ENCODE peak calls at places on chromosomes 4 and X, in six cellular contexts. One of them, this sample, is unnamed.

GRCh38 chr4:152045781-152046571 is 285.2 kb upstream of the GATB start:
- DNase-seq in HFFc6: no peak
- DNase-seq in progenitor cell of endocrine pancreas: peak
- DNase-seq in BJ: no peak
- DNase-seq in NCI-H1930: no peak
- DNase-seq in cardiac fibroblast: peak
- DNase-seq in this sample: peak

GRCh38 chr4:139736257-139736626 is 70.6 kb downstream of the MGST2 start:
- DNase-seq in HFFc6: no peak
- DNase-seq in progenitor cell of endocrine pancreas: no peak
- DNase-seq in BJ: no peak
- DNase-seq in NCI-H1930: no peak
- DNase-seq in cardiac fibroblast: no peak
- DNase-seq in this sample: peak

GRCh38 chrX:7346021-7346420 is 198.1 kb upstream of the PUDP start:
- DNase-seq in HFFc6: peak
- DNase-seq in progenitor cell of endocrine pancreas: no peak
- DNase-seq in BJ: no peak
- DNase-seq in NCI-H1930: no peak
- DNase-seq in cardiac fibroblast: no peak
- DNase-seq in this sample: no peak

GRCh38 chr4:74449571-74450297 is 4.8 kb downstream of the AREG start:
- DNase-seq in HFFc6: peak
- DNase-seq in progenitor cell of endocrine pancreas: no peak
- DNase-seq in BJ: no peak
- DNase-seq in NCI-H1930: no peak
- DNase-seq in cardiac fibroblast: no peak
- DNase-seq in this sample: no peak

GRCh38 chr4:20544645-20545044 is 155.6 kb upstream of the PACRGL start:
- DNase-seq in HFFc6: peak
- DNase-seq in progenitor cell of endocrine pancreas: no peak
- DNase-seq in BJ: no peak
- DNase-seq in NCI-H1930: no peak
- DNase-seq in cardiac fibroblast: peak
- DNase-seq in this sample: peak

GRCh38 chrX:8988456-8988855 is 45.5 kb downstream of the FAM9B start:
- DNase-seq in HFFc6: peak
- DNase-seq in progenitor cell of endocrine pancreas: no peak
- DNase-seq in BJ: peak
- DNase-seq in NCI-H1930: no peak
- DNase-seq in cardiac fibroblast: peak
- DNase-seq in this sample: no peak

GRCh38 chr4:74114234-74114633 is 15.2 kb upstream of the CXCL2 start:
- DNase-seq in HFFc6: peak
- DNase-seq in progenitor cell of endocrine pancreas: no peak
- DNase-seq in BJ: peak
- DNase-seq in NCI-H1930: no peak
- DNase-seq in cardiac fibroblast: peak
- DNase-seq in this sample: peak

GRCh38 chrX:53717205-53717604 is 30.7 kb upstream of the HUWE1 start:
- DNase-seq in HFFc6: no peak
- DNase-seq in progenitor cell of endocrine pancreas: no peak
- DNase-seq in BJ: no peak
- DNase-seq in NCI-H1930: no peak
- DNase-seq in cardiac fibroblast: no peak
- DNase-seq in this sample: no peak

GRCh38 chr4:26238782-26239647 is 81.8 kb upstream of the RBPJ start:
- DNase-seq in HFFc6: peak
- DNase-seq in progenitor cell of endocrine pancreas: no peak
- DNase-seq in BJ: no peak
- DNase-seq in NCI-H1930: peak
- DNase-seq in cardiac fibroblast: peak
- DNase-seq in this sample: no peak

GRCh38 chr4:140330311-140330900 is 43.0 kb upstream of the SCOC start:
- DNase-seq in HFFc6: peak
- DNase-seq in progenitor cell of endocrine pancreas: no peak
- DNase-seq in BJ: no peak
- DNase-seq in NCI-H1930: no peak
- DNase-seq in cardiac fibroblast: peak
- DNase-seq in this sample: peak

GRCh38 chr4:7160951-7161440 is 31.3 kb upstream of the SORCS2 start:
- DNase-seq in HFFc6: no peak
- DNase-seq in progenitor cell of endocrine pancreas: no peak
- DNase-seq in BJ: no peak
- DNase-seq in NCI-H1930: no peak
- DNase-seq in cardiac fibroblast: no peak
- DNase-seq in this sample: no peak

GRCh38 chr4:21011106-21011505 is 310.8 kb downstream of the PACRGL start:
- DNase-seq in HFFc6: no peak
- DNase-seq in progenitor cell of endocrine pancreas: no peak
- DNase-seq in BJ: no peak
- DNase-seq in NCI-H1930: no peak
- DNase-seq in cardiac fibroblast: no peak
- DNase-seq in this sample: peak

GRCh38 chr4:129355529-129355928 is 259.6 kb downstream of the C4orf33 start:
- DNase-seq in HFFc6: no peak
- DNase-seq in progenitor cell of endocrine pancreas: no peak
- DNase-seq in BJ: no peak
- DNase-seq in NCI-H1930: no peak
- DNase-seq in cardiac fibroblast: peak
- DNase-seq in this sample: no peak

GRCh38 chrX:85084770-85085393 is 81.2 kb downstream of the APOOL start:
- DNase-seq in HFFc6: peak
- DNase-seq in progenitor cell of endocrine pancreas: no peak
- DNase-seq in BJ: no peak
- DNase-seq in NCI-H1930: no peak
- DNase-seq in cardiac fibroblast: peak
- DNase-seq in this sample: peak

GRCh38 chrX:48919947-48920712 is 1.3 kb upstream of the PIM2 start:
- DNase-seq in HFFc6: no peak
- DNase-seq in progenitor cell of endocrine pancreas: no peak
- DNase-seq in BJ: no peak
- DNase-seq in NCI-H1930: no peak
- DNase-seq in cardiac fibroblast: no peak
- DNase-seq in this sample: no peak